ENCODE peak calls at places on chromosome 13, in seven cellular contexts. F is sigmoid colon, G is tibial nerve, W is upper lobe of left lung, U is uterus, A is body of pancreas, N is ovary. Y is an unnamed sample.

GRCh38 chr13:58852076-58852475 is 1220.5 kb downstream of the PCDH17 start:
- DNase-seq in F (no peak), G (no peak), W (no peak), U (no peak), A (no peak), N (no peak), Y (no peak)

GRCh38 chr13:19596960-19597361 is 35.6 kb upstream of the TPTE2 start:
- DNase-seq in F (no peak), G (no peak), W (no peak), U (no peak), A (no peak), N (no peak), Y (peak; percentile 58)

GRCh38 chr13:82772802-82773201 is 1109.5 kb downstream of the SLITRK1 start:
- DNase-seq in F (no peak), G (no peak), W (no peak), U (no peak), A (no peak), N (no peak), Y (no peak)

GRCh38 chr13:38686635-38687245 is at the start of gene FREM2:
- DNase-seq in F (peak; percentile 68), G (no peak), W (no peak), U (peak; percentile 15), A (peak; percentile 69), N (peak; percentile 70), Y (no peak)

GRCh38 chr13:26619321-26619720 is 61.8 kb downstream of the WASF3 start:
- DNase-seq in F (no peak), G (no peak), W (no peak), U (no peak), A (no peak), N (no peak), Y (peak; percentile 3)

GRCh38 chr13:25281937-25282332 is 5.4 kb downstream of the MTMR6 start:
- DNase-seq in F (no peak), G (no peak), W (no peak), U (no peak), A (no peak), N (no peak), Y (no peak)

GRCh38 chr13:74869846-74870245 is 612.1 kb downstream of the TBC1D4 start:
- DNase-seq in F (no peak), G (no peak), W (no peak), U (no peak), A (no peak), N (no peak), Y (no peak)

GRCh38 chr13:76887070-76887563 is 912 bp upstream of the KCTD12 start:
- DNase-seq in F (no peak), G (no peak), W (no peak), U (peak; percentile 23), A (no peak), N (peak; percentile 25), Y (no peak)

GRCh38 chr13:111506621-111507020 is 186.2 kb downstream of the TEX29 start:
- DNase-seq in F (no peak), G (no peak), W (no peak), U (no peak), A (no peak), N (no peak), Y (no peak)

GRCh38 chr13:95404141-95404882 is 103.1 kb upstream of the ABCC4 start:
- DNase-seq in F (peak; percentile 91), G (peak; percentile 79), W (peak; percentile 53), U (peak; percentile 81), A (peak; percentile 83), N (peak; percentile 81), Y (peak; percentile 89)

GRCh38 chr13:48125794-48126228 is 30.9 kb upstream of the MED4 start:
- DNase-seq in F (no peak), G (peak; percentile 49), W (no peak), U (peak; percentile 25), A (no peak), N (peak; percentile 63), Y (no peak)

GRCh38 chr13:100235311-100235901 is 146.5 kb downstream of the PCCA start:
- DNase-seq in F (no peak), G (peak; percentile 70), W (no peak), U (no peak), A (no peak), N (no peak), Y (peak; percentile 46)

GRCh38 chr13:51041126-51041525 is 69.9 kb downstream of the C13orf42 start:
- DNase-seq in F (no peak), G (no peak), W (no peak), U (no peak), A (no peak), N (no peak), Y (no peak)

GRCh38 chr13:43360911-43361605 is 337.7 kb downstream of the DNAJC15 start:
- DNase-seq in F (no peak), G (no peak), W (no peak), U (no peak), A (no peak), N (no peak), Y (no peak)

GRCh38 chr13:41746259-41746658 is 214.7 kb downstream of the VWA8 start:
- DNase-seq in F (no peak), G (no peak), W (no peak), U (no peak), A (no peak), N (no peak), Y (no peak)

GRCh38 chr13:26727633-26728032 is 33.0 kb downstream of the GPR12 start:
- DNase-seq in F (no peak), G (no peak), W (no peak), U (no peak), A (no peak), N (no peak), Y (no peak)

GRCh38 chr13:67296511-67296910 is 66.4 kb upstream of the PCDH9 start:
- DNase-seq in F (no peak), G (no peak), W (no peak), U (no peak), A (no peak), N (no peak), Y (no peak)

GRCh38 chr13:36495431-36495830 is 63.1 kb downstream of the CCNA1 start:
- DNase-seq in F (no peak), G (no peak), W (no peak), U (no peak), A (no peak), N (no peak), Y (no peak)

GRCh38 chr13:39536274-39536673 is 66.7 kb downstream of the LHFPL6 start:
- DNase-seq in F (no peak), G (no peak), W (no peak), U (no peak), A (no peak), N (no peak), Y (no peak)

GRCh38 chr13:72041165-72041564 is 174.2 kb upstream of the DACH1 start:
- DNase-seq in F (no peak), G (no peak), W (no peak), U (no peak), A (no peak), N (no peak), Y (no peak)

GRCh38 chr13:52348983-52349780 is 56.8 kb downstream of the THSD1 start:
- DNase-seq in F (no peak), G (no peak), W (no peak), U (no peak), A (no peak), N (no peak), Y (peak; percentile 21)

GRCh38 chr13:110448677-110449076 is 112.8 kb downstream of the RAB20 start:
- DNase-seq in F (no peak), G (no peak), W (no peak), U (peak; percentile 10), A (no peak), N (peak; percentile 8), Y (no peak)

GRCh38 chr13:98405690-98406344 is 171.1 kb downstream of the STK24 start:
- DNase-seq in F (no peak), G (no peak), W (no peak), U (no peak), A (no peak), N (no peak), Y (no peak)

GRCh38 chr13:48859168-48860105 is 116.3 kb upstream of the FNDC3A start:
- DNase-seq in F (no peak), G (no peak), W (no peak), U (no peak), A (no peak), N (no peak), Y (no peak)

GRCh38 chr13:30551194-30551593 is 66.5 kb upstream of the USPL1 start:
- DNase-seq in F (no peak), G (no peak), W (no peak), U (no peak), A (peak; percentile 26), N (no peak), Y (no peak)

GRCh38 chr13:67119481-67119883 is 110.7 kb downstream of the PCDH9 start:
- DNase-seq in F (no peak), G (no peak), W (no peak), U (no peak), A (no peak), N (no peak), Y (peak; percentile 1)

GRCh38 chr13:96199315-96199714 is 109.4 kb downstream of the HS6ST3 start:
- DNase-seq in F (no peak), G (no peak), W (no peak), U (no peak), A (no peak), N (no peak), Y (no peak)

GRCh38 chr13:60431108-60431700 is 34.2 kb downstream of the TDRD3 start:
- DNase-seq in F (no peak), G (peak; percentile 22), W (no peak), U (no peak), A (no peak), N (no peak), Y (peak; percentile 6)

GRCh38 chr13:27650312-27650711 is 28.6 kb downstream of the POLR1D start:
- DNase-seq in F (no peak), G (no peak), W (no peak), U (no peak), A (no peak), N (no peak), Y (no peak)

GRCh38 chr13:108409735-108410134 is 140.2 kb downstream of the TNFSF13B start:
- DNase-seq in F (no peak), G (no peak), W (no peak), U (no peak), A (no peak), N (no peak), Y (no peak)

GRCh38 chr13:32538621-32539246 is at the start of gene N4BP2L2:
- DNase-seq in F (peak; percentile 98), G (peak; percentile 93), W (no peak), U (peak; percentile 93), A (peak; percentile 92), N (peak; percentile 96), Y (peak; percentile 49)
- TF ChIP-seq POLR2A in F (peak; percentile 26), G (peak; percentile 74), W (peak; percentile 72), U (peak; percentile 64), A (peak; percentile 67), N (peak; percentile 84), Y (peak; percentile 45)

GRCh38 chr13:40662866-40663265 is 3.6 kb downstream of the FOXO1 start:
- DNase-seq in F (no peak), G (no peak), W (no peak), U (no peak), A (no peak), N (no peak), Y (no peak)
- TF ChIP-seq POLR2A in F (no peak), G (no peak), W (no peak), U (no peak), A (no peak), N (no peak), Y (no peak)

GRCh38 chr13:105147481-105147880 is 1388.0 kb downstream of the EFNB2 start:
- DNase-seq in F (no peak), G (no peak), W (no peak), U (no peak), A (no peak), N (no peak), Y (no peak)
- TF ChIP-seq POLR2A in F (no peak), G (no peak), W (no peak), U (no peak), A (no peak), N (no peak), Y (no peak)

GRCh38 chr13:33092422-33092987 is 76.3 kb downstream of the KL start:
- DNase-seq in F (no peak), G (no peak), W (no peak), U (no peak), A (no peak), N (no peak), Y (no peak)
- TF ChIP-seq POLR2A in F (no peak), G (no peak), W (no peak), U (no peak), A (no peak), N (no peak), Y (no peak)

Y was measured in H54.